ENCODE peak calls at places on chromosomes 2 and 18, in ten cellular contexts. M is lung; G is transverse colon; O is GM06990; P is fibroblast of pulmonary artery; J is right atrium auricular region; F is astrocyte; C is CD8-positive, alpha-beta T cell; Z is upper lobe of right lung; U is SK-N-SH. W is an unnamed sample.

GRCh38 chr2:239321596-239322413 is 79.0 kb downstream of the HDAC4 start:
- DNase-seq in M (no peak), G (no peak), O (no peak), P (no peak), J (no peak), F (no peak), C (peak), Z (no peak), U (peak), W (no peak)

GRCh38 chr2:99624682-99625081 is 134.9 kb upstream of the REV1 start:
- DNase-seq in M (no peak), G (no peak), O (no peak), P (no peak), J (no peak), F (no peak), C (no peak), Z (no peak), U (no peak), W (no peak)

GRCh38 chr2:229832499-229832898 is 89.3 kb downstream of the TRIP12 start:
- DNase-seq in M (no peak), G (no peak), O (no peak), P (no peak), J (no peak), F (no peak), C (no peak), Z (no peak), U (no peak), W (peak)

GRCh38 chr2:98170076-98170475 is 83.1 kb downstream of the VWA3B start:
- DNase-seq in M (no peak), G (no peak), O (no peak), P (no peak), J (no peak), F (peak), C (no peak), Z (no peak), U (no peak), W (no peak)

GRCh38 chr18:50011813-50012445 is 183.0 kb downstream of the MYO5B start:
- DNase-seq in M (no peak), G (no peak), O (no peak), P (peak), J (no peak), F (peak), C (no peak), Z (no peak), U (no peak), W (peak)

GRCh38 chr2:12915792-12916191 is 199.1 kb downstream of the TRIB2 start:
- DNase-seq in M (no peak), G (no peak), O (no peak), P (peak), J (no peak), F (peak), C (no peak), Z (no peak), U (no peak), W (peak)

GRCh38 chr2:147057931-147058491 is 786.8 kb upstream of the ACVR2A start:
- DNase-seq in M (no peak), G (no peak), O (no peak), P (no peak), J (no peak), F (no peak), C (no peak), Z (no peak), U (no peak), W (no peak)

GRCh38 chr2:105380432-105381118 is 18.3 kb downstream of the FHL2 start:
- DNase-seq in M (no peak), G (no peak), O (no peak), P (peak), J (peak), F (no peak), C (no peak), Z (no peak), U (no peak), W (peak)

GRCh38 chr2:241123816-241124536 is 21.9 kb upstream of the MTERF4 start:
- DNase-seq in M (no peak), G (peak), O (no peak), P (no peak), J (no peak), F (no peak), C (peak), Z (peak), U (no peak), W (no peak)

GRCh38 chr2:12057436-12058166 is 311.2 kb downstream of the LPIN1 start:
- DNase-seq in M (no peak), G (peak), O (peak), P (no peak), J (no peak), F (peak), C (peak), Z (no peak), U (no peak), W (peak)

GRCh38 chr2:241855245-241855887 is 3.3 kb downstream of the PDCD1 start:
- DNase-seq in M (no peak), G (no peak), O (peak), P (no peak), J (no peak), F (no peak), C (no peak), Z (peak), U (peak), W (no peak)

GRCh38 chr2:139225961-139226360 is 445.8 kb upstream of the NXPH2 start:
- DNase-seq in M (no peak), G (no peak), O (no peak), P (no peak), J (no peak), F (no peak), C (no peak), Z (no peak), U (no peak), W (no peak)

GRCh38 chr2:199704358-199705238 is 146.4 kb downstream of the FTCDNL1 start:
- DNase-seq in M (no peak), G (peak), O (no peak), P (peak), J (no peak), F (no peak), C (no peak), Z (no peak), U (no peak), W (peak)

GRCh38 chr2:97761192-97761591 is 47.8 kb downstream of the ZAP70 start:
- DNase-seq in M (no peak), G (no peak), O (no peak), P (no peak), J (no peak), F (no peak), C (peak), Z (no peak), U (no peak), W (no peak)

GRCh38 chr2:46737577-46737976 is 178.0 kb downstream of the MCFD2 start:
- DNase-seq in M (no peak), G (no peak), O (no peak), P (peak), J (no peak), F (peak), C (no peak), Z (no peak), U (no peak), W (peak)

GRCh38 chr2:179741317-179741716 is 120.1 kb downstream of the ZNF385B start:
- DNase-seq in M (no peak), G (no peak), O (no peak), P (no peak), J (no peak), F (no peak), C (no peak), Z (no peak), U (no peak), W (no peak)

GRCh38 chr2:190841707-190842505 is 38.7 kb upstream of the GLS start:
- DNase-seq in M (no peak), G (no peak), O (no peak), P (no peak), J (no peak), F (peak), C (no peak), Z (no peak), U (no peak), W (peak)

GRCh38 chr2:234912437-234912836 is 39.4 kb upstream of the SH3BP4 start:
- DNase-seq in M (no peak), G (no peak), O (no peak), P (no peak), J (no peak), F (no peak), C (no peak), Z (no peak), U (no peak), W (no peak)

GRCh38 chr2:27621524-27621923 is 7.3 kb downstream of the CCDC121 start:
- DNase-seq in M (no peak), G (no peak), O (no peak), P (no peak), J (no peak), F (no peak), C (no peak), Z (no peak), U (no peak), W (no peak)

DNA sequence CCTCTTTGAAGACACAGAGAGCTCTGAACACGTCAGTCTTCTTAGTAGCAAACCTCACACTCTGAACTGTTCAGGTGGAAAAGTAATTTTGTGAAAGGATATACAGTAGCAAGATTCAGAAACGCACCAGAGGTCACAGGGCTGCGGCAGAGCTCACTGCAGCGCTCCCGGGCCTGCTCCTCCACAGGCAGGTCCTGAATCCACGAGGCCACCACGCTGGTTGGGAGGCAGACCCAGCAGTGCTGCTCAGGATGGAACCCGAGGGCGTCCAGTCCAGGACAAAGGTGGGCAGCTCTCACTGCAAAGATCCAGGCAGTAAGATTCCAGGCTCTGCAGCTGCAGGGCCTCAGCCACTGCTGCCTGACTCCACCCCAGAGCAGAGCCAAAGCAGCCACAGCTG is 576.2 kb upstream of the SALL3 start:
- DNase-seq in M (no peak), G (no peak), O (no peak), P (no peak), J (no peak), F (no peak), C (no peak), Z (no peak), U (no peak), W (no peak)
- H3K4me3 ChIP-seq in M (no peak), G (no peak), O (no peak), P (no peak), J (no peak), F (no peak), C (no peak), Z (no peak), U (no peak), W (no peak)

DNA sequence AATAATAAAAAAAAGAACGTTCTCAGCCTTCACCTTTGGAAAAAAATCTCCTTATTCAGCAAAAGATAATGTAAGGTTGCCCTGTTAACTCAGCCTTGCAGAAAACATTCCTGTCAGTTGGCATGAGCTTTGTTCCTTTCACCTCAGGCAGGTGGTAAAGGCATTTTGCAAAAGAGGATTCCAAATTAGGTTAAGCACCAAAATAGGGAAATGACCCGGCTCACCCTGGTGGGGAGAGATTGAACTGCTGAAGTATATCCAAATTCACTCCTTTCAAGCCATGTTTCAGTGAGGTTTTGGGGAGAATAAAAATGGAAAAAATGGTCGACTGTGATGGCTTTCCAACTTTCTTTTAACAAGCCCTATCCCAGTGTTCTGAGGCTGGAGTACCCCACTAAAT is 1988.8 kb upstream of the PIK3C3 start:
- DNase-seq in M (no peak), G (no peak), O (no peak), P (no peak), J (no peak), F (no peak), C (no peak), Z (no peak), U (no peak), W (peak)
- TF ChIP-seq CTCF in M (no peak), G (no peak), O (no peak), P (peak), J (peak), F (peak), C (no peak), Z (peak), U (peak), W (peak)

GRCh38 chr18:22694954-22695353 is 238.2 kb upstream of the RBBP8 start:
- DNase-seq in M (peak), G (no peak), O (no peak), P (peak), J (peak), F (peak), C (no peak), Z (no peak), U (no peak), W (peak)
- H3K4me3 ChIP-seq in M (no peak), G (no peak), O (no peak), P (peak), J (no peak), F (peak), C (no peak), Z (no peak), U (peak), W (peak)

GRCh38 chr18:10528439-10528838 is 2.6 kb downstream of the NAPG start:
- DNase-seq in M (no peak), G (no peak), O (no peak), P (no peak), J (no peak), F (no peak), C (no peak), Z (no peak), U (no peak), W (no peak)
- TF ChIP-seq CTCF in M (no peak), G (no peak), O (no peak), P (no peak), J (no peak), F (no peak), C (no peak), Z (no peak), U (no peak), W (no peak)

DNA sequence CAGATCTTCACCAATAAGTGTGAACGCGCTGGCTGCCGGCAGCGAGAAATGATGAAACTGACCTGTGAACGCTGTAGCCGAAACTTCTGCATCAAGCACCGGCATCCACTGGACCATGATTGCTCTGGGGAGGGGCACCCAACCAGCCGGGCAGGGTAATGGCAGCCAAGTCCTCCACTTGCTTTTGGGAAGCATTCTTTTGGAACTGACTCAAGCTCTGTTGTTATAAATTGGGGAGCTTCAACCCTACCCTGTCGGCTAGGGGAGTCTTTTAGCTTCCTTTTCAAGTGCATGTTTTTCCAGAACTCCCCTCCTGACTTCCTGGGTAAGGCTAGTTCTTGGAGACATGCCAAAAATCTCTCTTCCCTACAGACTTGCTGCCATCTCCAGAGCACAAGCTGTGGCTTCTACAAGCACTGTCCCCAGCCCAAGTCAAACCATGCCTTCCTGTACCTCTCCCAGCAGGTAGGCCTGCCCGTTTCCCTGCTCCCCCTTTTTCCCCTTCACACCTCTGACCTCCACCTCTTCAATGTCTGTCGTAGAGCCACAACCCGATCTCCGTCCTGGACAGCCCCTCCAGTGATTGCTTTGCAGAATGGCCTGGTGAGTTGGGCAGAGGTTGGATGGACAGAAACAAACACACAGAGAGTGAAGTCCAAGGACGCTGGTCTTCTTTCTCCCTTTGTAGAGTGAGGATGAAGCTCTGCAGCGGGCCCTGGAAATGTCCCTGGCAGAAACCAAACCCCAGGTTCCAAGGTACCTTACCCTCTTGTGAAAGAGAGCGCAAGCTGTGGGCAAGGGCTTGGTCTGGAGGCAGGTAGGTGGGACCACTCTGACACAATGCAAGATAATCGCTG is 1.5 kb downstream of the ZFAND2B start:
- DNase-seq in M (no peak), G (no peak), O (no peak), P (peak), J (no peak), F (peak), C (no peak), Z (no peak), U (peak), W (peak)
- H3K4me3 ChIP-seq in M (no peak), G (no peak), O (no peak), P (peak), J (no peak), F (no peak), C (peak), Z (peak), U (peak), W (peak)